ENCODE peak calls at places on chromosomes 16 and 17, in five cellular contexts. F, N, J, P and Y are unnamed samples.

GRCh38 chr16:66293207-66293735 is 73.2 kb upstream of the CDH5 start:
- DNase-seq in F (no peak), P (peak), J (no peak), N (peak), Y (no peak)

GRCh38 chr17:17385502-17385901 is 82.3 kb downstream of the NT5M start:
- DNase-seq in F (no peak), P (peak), J (no peak), N (no peak), Y (no peak)

GRCh38 chr17:63381101-63381729 is 64.9 kb downstream of the CYB561 start:
- DNase-seq in F (no peak), P (no peak), J (no peak), N (no peak), Y (no peak)

GRCh38 chr17:15446036-15446435 is 21.4 kb downstream of the CDRT4 start:
- DNase-seq in P (no peak), J (no peak), N (no peak), F (no peak), Y (no peak)

GRCh38 chr17:21125862-21126261 is 902 bp upstream of the DHRS7B start:
- DNase-seq in N (no peak), J (no peak), F (no peak), P (peak), Y (no peak)

GRCh38 chr16:89210904-89211515 is 6.5 kb upstream of the ZNF778 start:
- DNase-seq in F (no peak), J (no peak), P (no peak), N (no peak), Y (no peak)

GRCh38 chr16:3570420-3571062 is 6.7 kb downstream of the NLRC3 start:
- DNase-seq in P (peak), J (no peak), N (no peak), F (no peak), Y (no peak)

GRCh38 chr16:50591209-50591608 is 43.0 kb downstream of the NKD1 start:
- DNase-seq in N (no peak), F (no peak), P (peak), J (no peak), Y (no peak)

GRCh38 chr16:19595043-19595767 is 39.7 kb downstream of the VPS35L start:
- DNase-seq in N (no peak), F (no peak), P (no peak), J (no peak), Y (peak)

GRCh38 chr17:27326051-27326450 is 32.1 kb downstream of the WSB1 start:
- DNase-seq in N (no peak), J (no peak), F (no peak), P (no peak), Y (no peak)

DNA sequence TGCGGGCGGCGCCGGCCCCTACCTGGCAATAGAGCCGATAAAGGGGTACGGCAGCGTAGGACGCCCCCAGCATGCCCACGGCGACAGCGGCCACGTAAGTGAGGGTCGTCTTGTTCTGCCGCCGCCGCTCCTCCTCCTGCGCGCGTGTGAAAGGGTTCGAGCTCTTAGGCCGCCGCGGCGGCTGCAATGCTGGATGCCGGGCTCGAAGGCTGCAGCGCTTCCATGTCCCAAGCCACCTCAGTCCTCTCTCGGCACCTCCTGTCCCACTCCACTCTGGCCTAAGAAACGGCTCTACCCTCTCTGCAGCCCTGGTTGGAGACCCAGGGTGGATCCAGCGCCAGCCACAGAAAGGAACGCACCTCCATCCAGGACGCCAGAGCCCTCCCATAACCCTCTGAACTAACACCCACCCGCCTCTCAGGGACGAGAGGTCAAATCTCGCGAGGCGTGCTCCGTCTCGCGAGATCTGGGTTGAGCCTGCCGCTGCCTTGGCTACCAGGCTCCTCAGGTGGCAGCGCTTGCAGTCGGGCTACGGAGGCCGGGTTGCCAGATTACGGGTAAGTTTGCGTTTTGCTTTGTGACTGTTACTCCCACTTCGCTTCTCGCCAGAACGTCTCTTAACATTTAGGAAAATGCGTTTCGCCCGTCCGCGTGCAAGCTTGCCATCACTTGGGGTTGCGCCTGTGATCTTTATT is at the start of the genes COX11 and STXBP4:
- DNase-seq in N (peak), J (peak), F (peak), P (peak), Y (peak)
- TF ChIP-seq CTCF in N (no peak), J (peak), F (no peak), P (peak), Y (peak)

GRCh38 chr17:38320482-38320881 is 23.3 kb downstream of the GPR179 start:
- DNase-seq in F (no peak), J (no peak), P (peak), N (peak), Y (no peak)
- TF ChIP-seq CTCF in F (no peak), J (no peak), P (no peak), N (no peak), Y (no peak)

GRCh38 chr17:5922476-5922875 is 147.7 kb upstream of the WSCD1 start:
- DNase-seq in N (no peak), F (no peak), P (peak), J (no peak), Y (no peak)
- TF ChIP-seq CTCF in N (no peak), F (no peak), P (no peak), J (no peak), Y (no peak)

GRCh38 chr17:76170114-76170513 is 29.1 kb upstream of the FOXJ1 start:
- DNase-seq in F (no peak), P (no peak), J (no peak), N (no peak), Y (no peak)

GRCh38 chr17:76164331-76164730 is 23.3 kb upstream of the FOXJ1 start:
- DNase-seq in F (no peak), J (no peak), N (no peak), P (no peak), Y (no peak)

GRCh38 chr17:76166906-76167305 is 25.9 kb upstream of the FOXJ1 start:
- DNase-seq in F (no peak), N (peak), J (no peak), P (no peak), Y (no peak)

GRCh38 chr17:76163919-76164318 is 22.9 kb upstream of the FOXJ1 start:
- DNase-seq in F (no peak), J (no peak), N (peak), P (no peak), Y (no peak)

DNA sequence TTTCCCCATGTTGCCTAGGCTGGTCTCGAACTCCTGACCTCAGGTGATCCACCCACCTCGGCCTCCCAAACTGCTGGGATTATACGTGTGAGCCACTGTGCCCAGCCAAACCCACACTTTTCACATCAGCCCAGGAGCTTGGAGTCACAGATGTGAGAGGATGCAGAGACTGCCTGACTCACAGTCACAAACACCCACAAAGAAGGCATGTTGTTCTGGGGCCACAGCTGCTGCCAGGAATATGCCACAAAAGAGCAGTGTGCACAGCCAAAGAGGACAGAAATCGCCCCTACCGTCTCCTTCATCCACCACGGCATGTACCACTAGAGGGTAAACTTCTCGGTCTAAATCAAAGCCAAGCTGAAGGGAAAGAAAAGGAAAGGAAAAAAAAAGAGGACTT is 25.1 kb upstream of the FOXJ1 start:
- DNase-seq in F (peak), J (no peak), P (no peak), N (peak), Y (no peak)
- TF ChIP-seq CTCF in F (no peak), J (no peak), P (no peak), N (no peak), Y (no peak)